ENCODE peak calls at places on chromosomes 4 and X, in eight cellular contexts. N, R, H, D, X, E, T and L are unnamed samples.
A peak's percentile ranks its signal among the peaks of the same experiment; 100 is the strongest.

GRCh38 chrX:103360092-103360491 is 3.8 kb downstream of the TCEAL9 start:
- DNase-seq in D (no peak), H (no peak), R (no peak), E (no peak), T (no peak), X (peak; percentile 67), N (no peak), L (no peak)

GRCh38 chr4:77072195-77072753 is 3.5 kb downstream of the CCNI start:
- DNase-seq in R (no peak), H (no peak), D (no peak), X (no peak), E (no peak), N (no peak), T (no peak), L (no peak)

GRCh38 chr4:16729361-16729760 is 169.1 kb downstream of the LDB2 start:
- DNase-seq in R (no peak), H (no peak), E (no peak), D (no peak), N (no peak), X (no peak), T (no peak), L (no peak)

GRCh38 chrX:110795645-110796510 is at the start of gene CHRDL1:
- DNase-seq in N (no peak), H (peak; percentile 66), X (no peak), R (no peak), E (no peak), T (no peak), D (no peak), L (peak; percentile 9)

GRCh38 chrX:121365572-121366161 is 318.3 kb downstream of the GLUD2 start:
- DNase-seq in D (no peak), E (no peak), T (no peak), X (no peak), H (no peak), R (peak; percentile 87), N (no peak), L (no peak)

GRCh38 chr4:132504438-132504837 is 644.7 kb upstream of the PCDH10 start:
- DNase-seq in H (no peak), X (no peak), E (no peak), D (no peak), N (no peak), R (no peak), T (no peak), L (no peak)

GRCh38 chrX:118156953-118157608 is 40.5 kb upstream of the KLHL13 start:
- DNase-seq in X (no peak), N (no peak), T (no peak), R (no peak), H (no peak), E (no peak), D (no peak), L (no peak)

GRCh38 chrX:3939967-3940610 is 226.6 kb upstream of the PRKX start:
- DNase-seq in T (no peak), R (peak; percentile 0), N (no peak), H (peak; percentile 20), D (no peak), X (peak; percentile 20), E (peak; percentile 6), L (peak; percentile 64)

GRCh38 chr4:138458751-138459150 is 216.6 kb upstream of the SLC7A11 start:
- DNase-seq in X (no peak), D (no peak), T (no peak), N (no peak), R (no peak), H (no peak), E (no peak), L (no peak)

GRCh38 chr4:79184461-79184860 is 141.4 kb downstream of the NAA11 start:
- DNase-seq in D (no peak), E (no peak), R (no peak), X (no peak), N (no peak), H (no peak), T (no peak), L (no peak)

GRCh38 chr4:53161475-53162423 is 204.1 kb downstream of the SCFD2 start:
- DNase-seq in R (no peak), H (no peak), N (no peak), E (no peak), T (no peak), X (no peak), D (no peak), L (no peak)

GRCh38 chr4:125522992-125523391 is 208.2 kb downstream of the FAT4 start:
- DNase-seq in N (no peak), H (no peak), E (no peak), R (no peak), T (no peak), X (no peak), D (no peak), L (no peak)

GRCh38 chrX:51144828-51145442 is 187.7 kb upstream of the NUDT10 start:
- DNase-seq in D (no peak), T (no peak), E (peak; percentile 39), R (peak; percentile 31), N (no peak), H (peak; percentile 30), X (peak; percentile 51), L (peak; percentile 73)

GRCh38 chr4:4820739-4821138 is 38.7 kb upstream of the MSX1 start:
- DNase-seq in H (no peak), D (no peak), R (no peak), E (no peak), T (no peak), N (no peak), X (no peak), L (no peak)

GRCh38 chr4:76550966-76551780 is 116.1 kb downstream of the SHROOM3 start:
- DNase-seq in N (no peak), D (no peak), E (peak; percentile 33), X (no peak), T (no peak), R (peak; percentile 15), H (no peak), L (no peak)

GRCh38 chr4:33226783-33227182 is 2506.6 kb downstream of the PCDH7 start:
- DNase-seq in T (no peak), E (no peak), N (no peak), R (no peak), H (no peak), X (no peak), D (no peak), L (no peak)

GRCh38 chrX:153609917-153610833 is 11.2 kb upstream of the CCNQ start:
- DNase-seq in T (no peak), X (peak; percentile 83), E (peak; percentile 68), H (peak; percentile 70), R (peak; percentile 57), D (peak; percentile 61), N (peak; percentile 63), L (peak; percentile 80)

GRCh38 chr4:17497890-17498523 is 13.9 kb downstream of the QDPR start:
- DNase-seq in N (no peak), T (no peak), E (no peak), H (no peak), D (no peak), X (no peak), R (no peak), L (no peak)

GRCh38 chrX:77937291-77937690 is 26.8 kb downstream of the ATP7A start:
- DNase-seq in T (no peak), E (peak; percentile 13), X (peak; percentile 42), R (no peak), N (no peak), H (no peak), D (no peak), L (no peak)

GRCh38 chrX:51215266-51215665 is 117.4 kb upstream of the NUDT10 start:
- DNase-seq in E (no peak), H (no peak), X (no peak), T (no peak), R (no peak), N (no peak), D (no peak), L (peak; percentile 2)

GRCh38 chrX:20463296-20464075 is 196.8 kb upstream of the RPS6KA3 start:
- DNase-seq in D (no peak), H (no peak), T (no peak), N (no peak), R (no peak), E (no peak), X (no peak), L (no peak)

GRCh38 chrX:55167124-55167523 is 53.0 kb upstream of the PAGE5 start:
- DNase-seq in H (no peak), N (no peak), E (peak; percentile 7), T (no peak), X (no peak), D (no peak), R (no peak), L (no peak)

GRCh38 chr4:159446266-159446976 is 343.5 kb downstream of the RAPGEF2 start:
- DNase-seq in T (no peak), E (peak; percentile 86), X (peak; percentile 84), N (no peak), R (peak; percentile 37), H (peak; percentile 64), D (no peak), L (peak; percentile 89)

GRCh38 chrX:107894038-107894437 is 68.4 kb downstream of the MID2 start:
- DNase-seq in D (peak; percentile 21), N (no peak), T (no peak), X (peak; percentile 69), H (peak; percentile 42), R (peak; percentile 47), E (peak; percentile 49), L (peak; percentile 63)

GRCh38 chr4:108047199-108047598 is 57.5 kb downstream of the HADH start:
- DNase-seq in X (no peak), H (peak; percentile 20), E (no peak), D (no peak), T (no peak), R (no peak), N (no peak), L (no peak)

GRCh38 chrX:78103001-78103634 is 930 bp upstream of the PGK1 start:
- DNase-seq in T (no peak), R (no peak), H (no peak), E (no peak), X (no peak), N (no peak), D (no peak), L (no peak)

GRCh38 chr4:141233673-141234072 is 13.0 kb downstream of the ZNF330 start:
- DNase-seq in T (no peak), R (no peak), H (no peak), N (no peak), D (no peak), E (no peak), X (no peak), L (no peak)

GRCh38 chr4:33086351-33086900 is 2366.3 kb downstream of the PCDH7 start:
- DNase-seq in E (peak; percentile 59), T (no peak), D (no peak), N (no peak), H (no peak), X (no peak), R (no peak), L (no peak)

GRCh38 chr4:7929530-7929951 is 10.1 kb downstream of the AFAP1 start:
- DNase-seq in X (no peak), T (no peak), N (no peak), R (no peak), E (no peak), D (peak; percentile 61), H (no peak), L (no peak)

GRCh38 chr4:34615315-34615714 is 1629.0 kb downstream of the ARAP2 start:
- DNase-seq in X (no peak), D (no peak), H (no peak), E (no peak), N (no peak), R (no peak), T (no peak), L (no peak)

GRCh38 chr4:99790796-99791617 is 25.6 kb upstream of the DAPP1 start:
- DNase-seq in N (no peak), R (no peak), T (no peak), H (peak; percentile 19), E (peak; percentile 6), D (no peak), X (no peak), L (no peak)